ENCODE peak calls at places on chromosome 14, in five cellular contexts. K is MM.1S, X is left ventricle myocardium inferior, U is psoas muscle, C is neural progenitor cell. S is an unnamed sample. For H3K9me3, the result is how much of the 10 kb centered on the place peaks cover.

GRCh38 chr14:41830679-41831078 is 224.0 kb downstream of the LRFN5 start:
- DNase-seq in C (no peak), X (no peak), U (no peak), K (no peak), S (no peak)

GRCh38 chr14:74595006-74595735 is 16.9 kb downstream of the LTBP2 start:
- DNase-seq in K (no peak), U (peak), X (peak), C (no peak), S (peak)

GRCh38 chr14:34693228-34693939 is 21.0 kb downstream of the CFL2 start:
- DNase-seq in U (peak), K (no peak), C (peak), X (peak), S (no peak)

GRCh38 chr14:46488374-46488773 is 163.2 kb downstream of the RPL10L start:
- DNase-seq in C (no peak), U (no peak), K (no peak), X (no peak), S (no peak)

GRCh38 chr14:95326987-95327386 is 7.3 kb upstream of the CLMN start:
- DNase-seq in X (no peak), C (no peak), U (no peak), K (no peak), S (no peak)

GRCh38 chr14:41606249-41607118 is at the start of gene LRFN5:
- DNase-seq in U (peak), C (peak), X (peak), K (peak), S (peak)

GRCh38 chr14:88981948-88982347 is 157.5 kb downstream of the TTC8 start:
- DNase-seq in C (no peak), X (no peak), U (no peak), K (no peak), S (no peak)

GRCh38 chr14:40847496-40847895 is 759.2 kb upstream of the LRFN5 start:
- DNase-seq in C (no peak), X (no peak), U (no peak), K (no peak), S (no peak)

GRCh38 chr14:67137744-67138371 is 51.4 kb upstream of the GARIN2 start:
- DNase-seq in C (no peak), K (peak), X (no peak), U (no peak), S (no peak)

GRCh38 chr14:47539065-47539464 is 136.3 kb downstream of the MDGA2 start:
- DNase-seq in U (no peak), K (no peak), C (peak), X (no peak), S (no peak)

GRCh38 chr14:105398726-105399440 is 545 bp downstream of the TEX22 start:
- DNase-seq in K (no peak), U (no peak), X (no peak), C (no peak), S (no peak)

GRCh38 chr14:105400016-105400415 is 1.7 kb downstream of the TEX22 start:
- DNase-seq in K (no peak), C (no peak), U (no peak), X (no peak), S (no peak)

GRCh38 chr14:105398044-105398725 is at the start of gene TEX22:
- DNase-seq in U (peak), C (peak), K (peak), X (peak), S (peak)

GRCh38 chr14:105399441-105399775 is 1.1 kb downstream of the TEX22 start:
- DNase-seq in K (no peak), U (no peak), C (no peak), X (no peak), S (no peak)

GRCh38 chr14:105401699-105402098 is 3.4 kb downstream of the TEX22 start:
- DNase-seq in X (no peak), K (no peak), C (no peak), U (no peak), S (no peak)
- H3K9me3 ChIP-seq in X (under half), K (under half), C (under half), U (under half), S (under half)

DNA sequence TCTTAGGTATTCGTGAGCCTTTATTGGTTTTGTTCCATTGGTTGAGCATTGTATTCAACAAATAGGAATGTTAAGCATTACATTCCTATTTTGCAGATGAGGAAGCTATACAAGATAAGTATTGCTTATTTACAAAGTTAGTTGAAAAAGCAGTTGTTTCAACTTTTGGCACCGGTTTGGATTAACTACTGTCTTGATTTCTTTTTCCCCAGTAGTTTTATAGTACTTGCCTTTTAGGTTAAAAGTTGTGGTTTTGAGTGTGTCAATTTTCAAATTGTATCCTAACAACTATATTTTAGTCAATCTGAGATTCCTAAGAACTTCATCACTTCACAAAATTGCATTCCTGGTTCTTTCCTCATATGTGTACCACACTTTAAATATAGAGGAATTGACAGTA is 23.8 kb upstream of the MBIP start:
- DNase-seq in U (no peak), K (no peak), X (no peak), C (no peak), S (no peak)
- H3K9me3 ChIP-seq in U (under half), K (under half), X (under half), C (under half), S (under half)

GRCh38 chr14:24556756-24557155 is 19.3 kb downstream of the CTSG start:
- DNase-seq in C (no peak), U (no peak), X (no peak), K (peak), S (no peak)
- H3K9me3 ChIP-seq in C (under half), U (under half), X (under half), K (under half), S (under half)

DNA sequence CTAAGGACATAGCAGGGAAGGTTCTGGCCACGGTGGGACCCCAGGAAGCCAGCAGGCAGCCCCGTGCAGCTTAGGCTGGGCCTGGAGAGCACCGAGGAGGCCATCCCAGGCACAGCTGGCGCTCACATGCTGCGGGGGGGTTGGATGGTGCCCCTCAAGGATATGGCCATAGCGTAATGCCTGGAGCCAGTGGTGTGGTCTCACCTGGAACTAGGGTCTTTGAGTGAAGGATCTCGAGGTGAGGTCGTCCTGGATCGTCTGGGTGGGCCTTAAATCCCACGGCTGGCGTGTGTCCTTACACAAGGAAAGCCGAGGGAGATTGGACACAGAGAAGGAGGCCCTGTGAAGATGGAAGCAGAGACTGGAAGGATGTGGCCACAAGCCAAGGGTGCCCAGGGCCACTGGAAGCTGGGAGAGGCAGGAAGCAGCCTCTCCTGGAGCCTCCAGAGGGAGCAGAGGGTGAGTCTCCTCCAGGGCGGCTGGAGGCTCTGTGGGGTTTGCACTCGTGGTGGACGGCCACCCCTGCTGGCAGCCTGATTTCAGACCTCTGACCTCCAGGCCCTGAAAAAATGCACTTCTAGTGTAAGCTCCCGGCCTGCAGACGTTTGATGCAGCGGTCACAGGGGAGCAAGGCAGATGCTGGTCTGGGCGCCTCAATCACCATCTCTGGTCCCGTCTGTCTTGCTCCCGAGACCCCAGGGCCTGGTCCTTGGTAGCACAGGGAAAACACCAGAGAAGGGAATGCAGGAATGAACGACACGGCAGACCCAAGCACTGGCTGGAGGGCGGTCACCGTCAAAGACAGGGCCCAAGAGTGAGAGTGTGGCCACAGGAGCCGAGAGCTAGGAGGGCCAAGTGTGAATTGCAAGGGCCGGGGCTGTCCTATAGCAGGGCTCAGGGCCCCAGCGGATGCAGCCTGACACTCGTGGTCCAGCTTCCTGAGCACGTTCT is 218.6 kb downstream of the KIF26A start:
- DNase-seq in U (no peak), K (no peak), C (no peak), X (no peak), S (no peak)
- H3K9me3 ChIP-seq in U (under half), K (under half), C (under half), X (under half), S (under half)

DNA sequence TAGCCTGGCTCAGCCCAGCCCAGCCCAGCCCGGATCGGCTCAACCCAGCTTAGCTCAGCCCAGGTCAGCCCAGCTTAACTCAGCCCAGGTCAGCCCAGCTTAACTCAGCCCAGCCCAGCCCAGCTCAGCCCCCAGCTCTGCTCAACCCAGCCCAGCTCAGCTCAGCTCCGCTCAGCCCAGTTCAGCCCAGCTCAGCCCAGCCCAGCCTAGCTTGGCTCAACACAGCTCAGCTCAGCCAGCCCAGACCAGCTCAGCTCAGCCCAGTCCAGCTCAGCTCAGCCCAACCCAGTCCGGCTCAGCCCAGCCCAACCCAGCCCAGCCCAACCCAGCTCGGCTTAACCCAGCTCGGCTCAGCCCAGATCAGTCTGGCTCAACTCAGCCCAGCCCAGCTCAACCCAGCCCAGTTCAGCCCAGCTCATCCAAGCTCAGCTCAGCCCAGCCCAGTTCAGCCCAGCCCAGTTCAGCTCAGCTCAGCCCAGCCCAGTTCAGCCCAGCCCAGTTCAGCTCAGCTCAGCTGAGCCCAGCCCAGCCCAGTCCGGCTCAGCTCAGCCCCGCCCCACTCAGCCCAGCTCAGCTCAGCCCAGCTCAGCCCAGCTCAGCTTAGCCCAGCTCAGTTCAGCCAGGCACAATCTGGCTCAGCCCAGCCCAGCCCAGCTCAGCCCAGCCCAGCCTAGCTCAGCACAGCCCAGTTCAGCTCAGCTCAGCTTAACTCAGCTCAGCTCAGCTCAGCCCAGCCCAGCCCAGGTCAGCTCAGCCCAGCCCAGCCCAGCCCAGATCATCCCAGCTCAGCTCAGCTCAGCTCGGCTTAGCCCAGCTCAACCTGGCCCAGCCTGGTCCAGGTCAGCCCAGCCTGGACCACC is 331.7 kb downstream of the TMEM121 start:
- DNase-seq in U (no peak), K (peak), X (peak), C (no peak), S (no peak)
- H3K9me3 ChIP-seq in U (under half), K (under half), X (under half), C (under half), S (under half)

DNA sequence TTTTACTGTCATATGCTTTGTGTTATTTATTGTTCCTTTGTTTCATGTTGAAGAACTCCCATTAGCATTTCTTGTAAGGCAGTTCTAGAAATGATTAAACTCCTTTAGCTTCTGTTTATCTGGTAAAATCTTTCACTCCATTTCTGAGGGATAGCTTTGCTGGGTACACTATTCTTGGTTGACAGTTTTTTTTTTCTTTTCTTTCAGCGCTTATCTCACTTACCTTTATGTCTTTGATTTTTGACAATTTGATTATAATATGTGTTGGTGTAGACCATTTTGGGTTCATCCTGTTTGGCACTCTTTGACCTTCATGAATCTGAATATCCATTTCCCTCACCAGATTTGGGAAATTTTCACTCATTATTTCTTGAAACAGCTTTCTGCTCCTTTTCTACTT is 16.2 kb downstream of the FBXO33 start:
- DNase-seq in K (no peak), U (no peak), X (no peak), C (no peak), S (no peak)
- H3K9me3 ChIP-seq in K (under half), U (under half), X (under half), C (under half), S (under half)

GRCh38 chr14:31277085-31277484 is 69.5 kb upstream of the HECTD1 start:
- DNase-seq in C (no peak), U (no peak), K (no peak), X (no peak), S (no peak)
- H3K9me3 ChIP-seq in C (under half), U (under half), K (under half), X (under half), S (under half)

GRCh38 chr14:29716150-29716549 is 211.5 kb downstream of the PRKD1 start:
- DNase-seq in C (no peak), U (no peak), X (no peak), K (no peak), S (no peak)
- H3K9me3 ChIP-seq in C (under half), U (under half), X (under half), K (under half), S (under half)

GRCh38 chr14:106055257-106055656 is 528.9 kb downstream of the TMEM121 start:
- DNase-seq in K (no peak), X (no peak), U (no peak), C (no peak), S (no peak)

DNA sequence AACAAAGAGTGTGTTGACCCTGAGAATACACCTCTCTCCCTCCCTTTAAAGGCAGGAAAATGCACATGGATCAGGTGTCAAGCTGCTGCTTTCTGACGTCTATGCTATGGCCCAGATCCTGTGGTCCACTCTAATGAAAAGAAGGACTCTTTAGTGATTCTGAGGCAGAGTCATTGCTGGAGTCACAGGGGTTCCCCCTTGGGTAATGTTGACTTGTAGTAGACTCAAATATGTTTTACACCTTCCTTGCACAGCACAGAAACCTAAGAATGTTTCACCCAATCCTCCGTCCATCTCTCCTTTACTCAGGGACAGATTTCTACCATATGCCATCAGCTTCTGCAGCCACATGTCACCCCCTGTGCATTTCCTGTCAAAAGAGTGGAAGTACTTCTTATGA is 525.4 kb downstream of the TMEM121 start:
- DNase-seq in C (no peak), U (no peak), X (no peak), K (no peak), S (no peak)
- H3K9me3 ChIP-seq in C (under half), U (under half), X (under half), K (under half), S (under half)

DNA sequence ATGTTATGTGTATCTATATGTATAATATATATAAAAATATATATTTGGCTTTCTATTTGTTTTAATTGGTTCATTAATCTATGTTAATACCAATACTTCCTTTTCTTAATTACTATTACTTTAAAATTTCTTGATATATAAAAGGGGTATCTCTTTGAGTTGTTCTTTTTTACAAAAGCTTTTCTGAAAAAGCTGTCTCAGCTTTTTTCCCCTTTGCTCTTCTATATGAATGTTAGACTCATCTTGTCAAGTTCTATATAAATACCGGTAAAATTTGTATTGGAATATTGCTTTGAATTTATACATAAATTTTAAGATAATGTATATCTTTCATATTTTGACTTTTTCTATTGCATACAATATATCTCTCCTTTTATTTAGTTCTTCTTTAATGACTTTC is 139.8 kb upstream of the FOXG1 start:
- DNase-seq in X (no peak), U (no peak), K (no peak), C (no peak), S (no peak)
- H3K9me3 ChIP-seq in X (under half), U (under half), K (under half), C (under half), S (under half)

S was measured in heart left ventricle.